ENCODE peak calls at places on chromosomes 12 and 14, in five cellular contexts. One of them, this sample, is unnamed.

GRCh38 chr14:23563473-23564180 is 4.0 kb downstream of the AP1G2 start:
- DNase-seq in thyroid gland: no peak
- DNase-seq in CD4-positive, CD25-positive, alpha-beta regulatory T cell: no peak
- DNase-seq in right lobe of liver: peak; percentile 92
- DNase-seq in RWPE2: no peak
- DNase-seq in this sample: no peak

GRCh38 chr14:72825486-72825885 is 68.4 kb downstream of the DPF3 start:
- DNase-seq in thyroid gland: no peak
- DNase-seq in RWPE2: no peak
- DNase-seq in right lobe of liver: no peak
- DNase-seq in CD4-positive, CD25-positive, alpha-beta regulatory T cell: no peak
- DNase-seq in this sample: no peak

GRCh38 chr12:76020731-76021672 is 10.6 kb downstream of the PHLDA1 start:
- DNase-seq in RWPE2: peak; percentile 82
- DNase-seq in thyroid gland: no peak
- DNase-seq in right lobe of liver: no peak
- DNase-seq in CD4-positive, CD25-positive, alpha-beta regulatory T cell: peak; percentile 58
- DNase-seq in this sample: no peak

GRCh38 chr14:26984318-26985177 is 386.7 kb upstream of the NOVA1 start:
- DNase-seq in right lobe of liver: peak; percentile 52
- DNase-seq in thyroid gland: peak; percentile 65
- DNase-seq in RWPE2: peak; percentile 49
- DNase-seq in CD4-positive, CD25-positive, alpha-beta regulatory T cell: no peak
- DNase-seq in this sample: no peak

GRCh38 chr12:2268478-2269286 is 215.9 kb downstream of the CACNA1C start:
- DNase-seq in RWPE2: no peak
- DNase-seq in CD4-positive, CD25-positive, alpha-beta regulatory T cell: no peak
- DNase-seq in thyroid gland: no peak
- DNase-seq in right lobe of liver: no peak
- DNase-seq in this sample: no peak

GRCh38 chr12:107243316-107243715 is 150.0 kb upstream of the CRY1 start:
- DNase-seq in thyroid gland: no peak
- DNase-seq in CD4-positive, CD25-positive, alpha-beta regulatory T cell: no peak
- DNase-seq in RWPE2: no peak
- DNase-seq in right lobe of liver: no peak
- DNase-seq in this sample: no peak

GRCh38 chr12:88960213-88960878 is 380.1 kb upstream of the KITLG start:
- DNase-seq in thyroid gland: no peak
- DNase-seq in RWPE2: no peak
- DNase-seq in right lobe of liver: no peak
- DNase-seq in CD4-positive, CD25-positive, alpha-beta regulatory T cell: no peak
- DNase-seq in this sample: no peak

GRCh38 chr14:94388027-94388895 is at the start of gene SERPINA1:
- DNase-seq in thyroid gland: peak; percentile 62
- DNase-seq in right lobe of liver: peak; percentile 95
- DNase-seq in RWPE2: peak; percentile 89
- DNase-seq in CD4-positive, CD25-positive, alpha-beta regulatory T cell: no peak
- DNase-seq in this sample: peak; percentile 85

GRCh38 chr12:82955020-82955419 is 268.3 kb downstream of the TMTC2 start:
- DNase-seq in thyroid gland: no peak
- DNase-seq in right lobe of liver: no peak
- DNase-seq in CD4-positive, CD25-positive, alpha-beta regulatory T cell: no peak
- DNase-seq in RWPE2: no peak
- DNase-seq in this sample: no peak

DNA sequence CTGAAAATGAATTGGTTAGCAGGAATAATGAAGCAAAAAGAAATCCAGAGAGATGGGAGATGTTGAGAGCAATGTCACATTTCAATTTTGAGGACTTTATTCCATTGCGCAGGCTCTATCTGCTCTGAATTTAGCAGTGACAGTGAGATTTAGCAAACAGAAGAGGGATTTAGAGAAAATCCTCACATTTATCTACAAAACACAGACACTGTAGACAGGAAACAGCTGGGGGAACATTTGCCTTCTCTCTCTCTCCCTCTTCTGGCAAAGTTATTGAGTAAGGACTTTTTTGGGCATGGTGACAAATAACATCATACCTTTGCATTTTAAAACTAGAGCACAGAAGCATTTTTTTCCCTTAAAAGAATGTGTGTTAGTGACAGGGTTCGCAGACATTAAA is at the start of gene IGF1:
- DNase-seq in right lobe of liver: no peak
- DNase-seq in RWPE2: no peak
- DNase-seq in thyroid gland: no peak
- DNase-seq in CD4-positive, CD25-positive, alpha-beta regulatory T cell: no peak
- DNase-seq in this sample: no peak
- H3K4me3 ChIP-seq in right lobe of liver: peak within 1 kb of the TSS; percentile 56
- H3K4me3 ChIP-seq in RWPE2: no peak within 1 kb of the TSS
- H3K4me3 ChIP-seq in thyroid gland: peak within 1 kb of the TSS; percentile 11
- H3K4me3 ChIP-seq in CD4-positive, CD25-positive, alpha-beta regulatory T cell: peak within 1 kb of the TSS; percentile 42
- H3K4me3 ChIP-seq in this sample: peak within 1 kb of the TSS; percentile 36

GRCh38 chr14:92248638-92249037 is 74.3 kb upstream of the SLC24A4 start:
- DNase-seq in CD4-positive, CD25-positive, alpha-beta regulatory T cell: no peak
- DNase-seq in right lobe of liver: no peak
- DNase-seq in RWPE2: no peak
- DNase-seq in thyroid gland: no peak
- DNase-seq in this sample: no peak

GRCh38 chr14:92247937-92248336 is 75.0 kb upstream of the SLC24A4 start:
- DNase-seq in CD4-positive, CD25-positive, alpha-beta regulatory T cell: no peak
- DNase-seq in RWPE2: no peak
- DNase-seq in thyroid gland: no peak
- DNase-seq in right lobe of liver: no peak
- DNase-seq in this sample: no peak

GRCh38 chr14:92241966-92242365 is 81.0 kb upstream of the SLC24A4 start:
- DNase-seq in RWPE2: no peak
- DNase-seq in CD4-positive, CD25-positive, alpha-beta regulatory T cell: no peak
- DNase-seq in thyroid gland: no peak
- DNase-seq in right lobe of liver: no peak
- DNase-seq in this sample: no peak

GRCh38 chr14:92247347-92247746 is 75.6 kb upstream of the SLC24A4 start:
- DNase-seq in RWPE2: no peak
- DNase-seq in thyroid gland: no peak
- DNase-seq in CD4-positive, CD25-positive, alpha-beta regulatory T cell: no peak
- DNase-seq in right lobe of liver: no peak
- DNase-seq in this sample: no peak

GRCh38 chr14:92244805-92245204 is 78.2 kb upstream of the SLC24A4 start:
- DNase-seq in right lobe of liver: no peak
- DNase-seq in thyroid gland: no peak
- DNase-seq in RWPE2: no peak
- DNase-seq in CD4-positive, CD25-positive, alpha-beta regulatory T cell: no peak
- DNase-seq in this sample: no peak
- H3K9me3 ChIP-seq in right lobe of liver: no peaks in the 10 kb centered on the region
- H3K9me3 ChIP-seq in thyroid gland: no peaks in the 10 kb centered on the region
- H3K9me3 ChIP-seq in RWPE2: peaks cover 8% of the 10 kb centered on the region
- H3K9me3 ChIP-seq in CD4-positive, CD25-positive, alpha-beta regulatory T cell: peaks cover 22% of the 10 kb centered on the region
- H3K9me3 ChIP-seq in this sample: no peaks in the 10 kb centered on the region

GRCh38 chr14:105501504-105502291 is 10.7 kb downstream of the TEDC1 start:
- DNase-seq in CD4-positive, CD25-positive, alpha-beta regulatory T cell: no peak
- DNase-seq in RWPE2: peak; percentile 65
- DNase-seq in right lobe of liver: no peak
- DNase-seq in thyroid gland: no peak
- DNase-seq in this sample: peak; percentile 19

GRCh38 chr14:105500726-105501101 is 9.7 kb downstream of the TEDC1 start:
- DNase-seq in right lobe of liver: no peak
- DNase-seq in CD4-positive, CD25-positive, alpha-beta regulatory T cell: no peak
- DNase-seq in thyroid gland: no peak
- DNase-seq in RWPE2: peak; percentile 46
- DNase-seq in this sample: peak; percentile 38

GRCh38 chr14:105498430-105499255 is 7.6 kb downstream of the TEDC1 start:
- DNase-seq in right lobe of liver: peak; percentile 45
- DNase-seq in thyroid gland: no peak
- DNase-seq in RWPE2: peak; percentile 78
- DNase-seq in CD4-positive, CD25-positive, alpha-beta regulatory T cell: peak; percentile 1
- DNase-seq in this sample: peak; percentile 60

GRCh38 chr14:105499256-105500035 is 8.4 kb downstream of the TEDC1 start:
- DNase-seq in RWPE2: no peak
- DNase-seq in CD4-positive, CD25-positive, alpha-beta regulatory T cell: no peak
- DNase-seq in thyroid gland: no peak
- DNase-seq in right lobe of liver: no peak
- DNase-seq in this sample: no peak

GRCh38 chr14:105500036-105500725 is 9.1 kb downstream of the TEDC1 start:
- DNase-seq in CD4-positive, CD25-positive, alpha-beta regulatory T cell: no peak
- DNase-seq in right lobe of liver: no peak
- DNase-seq in RWPE2: peak; percentile 66
- DNase-seq in thyroid gland: no peak
- DNase-seq in this sample: peak; percentile 48
- H3K27ac ChIP-seq in CD4-positive, CD25-positive, alpha-beta regulatory T cell: no peak overlapping the region
- H3K27ac ChIP-seq in right lobe of liver: no peak overlapping the region
- H3K27ac ChIP-seq in RWPE2: no peak overlapping the region
- H3K27ac ChIP-seq in thyroid gland: no peak overlapping the region
- H3K27ac ChIP-seq in this sample: no peak overlapping the region

GRCh38 chr12:4270016-4270669 is 3.4 kb upstream of the CCND2 start:
- DNase-seq in right lobe of liver: no peak
- DNase-seq in thyroid gland: no peak
- DNase-seq in RWPE2: no peak
- DNase-seq in CD4-positive, CD25-positive, alpha-beta regulatory T cell: peak; percentile 21
- DNase-seq in this sample: no peak
- H3K4me3 ChIP-seq in right lobe of liver: peak overlapping the region; percentile 37
- H3K4me3 ChIP-seq in thyroid gland: peak overlapping the region; percentile 61
- H3K4me3 ChIP-seq in RWPE2: peak overlapping the region; percentile 38
- H3K4me3 ChIP-seq in CD4-positive, CD25-positive, alpha-beta regulatory T cell: peak overlapping the region; percentile 88
- H3K4me3 ChIP-seq in this sample: peak overlapping the region; percentile 77